ENCODE peak calls at places on chromosomes 12 and 14, in eight cellular contexts. One of them, this sample, is unnamed.

GRCh38 chr12:122979001-122979907 is 1.2 kb upstream of the ARL6IP4 start:
- DNase-seq in B cell: no peak
- DNase-seq in H9: no peak
- DNase-seq in esophagus squamous epithelium: no peak
- DNase-seq in transverse colon: no peak
- DNase-seq in RWPE1: no peak
- DNase-seq in MCF 10A: no peak
- DNase-seq in fibroblast of pulmonary artery: no peak
- DNase-seq in this sample: no peak

GRCh38 chr12:31589582-31589895 is 1.4 kb downstream of the DENND5B start:
- DNase-seq in B cell: peak; percentile 80
- DNase-seq in H9: no peak
- DNase-seq in esophagus squamous epithelium: no peak
- DNase-seq in transverse colon: no peak
- DNase-seq in RWPE1: no peak
- DNase-seq in MCF 10A: no peak
- DNase-seq in fibroblast of pulmonary artery: no peak
- DNase-seq in this sample: no peak

GRCh38 chr12:52067081-52067374 is 2.8 kb upstream of the ATG101 start:
- DNase-seq in B cell: no peak
- DNase-seq in H9: no peak
- DNase-seq in esophagus squamous epithelium: no peak
- DNase-seq in transverse colon: no peak
- DNase-seq in RWPE1: no peak
- DNase-seq in MCF 10A: no peak
- DNase-seq in fibroblast of pulmonary artery: no peak
- DNase-seq in this sample: no peak

GRCh38 chr12:6332459-6332858 is 9.4 kb downstream of the TNFRSF1A start:
- DNase-seq in B cell: no peak
- DNase-seq in H9: no peak
- DNase-seq in esophagus squamous epithelium: no peak
- DNase-seq in transverse colon: no peak
- DNase-seq in RWPE1: peak; percentile 83
- DNase-seq in MCF 10A: peak; percentile 97
- DNase-seq in fibroblast of pulmonary artery: peak; percentile 91
- DNase-seq in this sample: no peak

GRCh38 chr12:63151061-63151897 is at the start of gene AVPR1A:
- DNase-seq in B cell: no peak
- DNase-seq in H9: peak; percentile 40
- DNase-seq in esophagus squamous epithelium: no peak
- DNase-seq in transverse colon: no peak
- DNase-seq in RWPE1: no peak
- DNase-seq in MCF 10A: no peak
- DNase-seq in fibroblast of pulmonary artery: no peak
- DNase-seq in this sample: no peak

GRCh38 chr12:78878866-78879265 is 14.3 kb downstream of the SYT1 start:
- DNase-seq in B cell: no peak
- DNase-seq in H9: no peak
- DNase-seq in esophagus squamous epithelium: no peak
- DNase-seq in transverse colon: no peak
- DNase-seq in RWPE1: no peak
- DNase-seq in MCF 10A: no peak
- DNase-seq in fibroblast of pulmonary artery: no peak
- DNase-seq in this sample: no peak

GRCh38 chr12:21912318-21912717 is 28.9 kb downstream of the ABCC9 start:
- DNase-seq in B cell: no peak
- DNase-seq in H9: no peak
- DNase-seq in esophagus squamous epithelium: no peak
- DNase-seq in transverse colon: no peak
- DNase-seq in RWPE1: peak; percentile 4
- DNase-seq in MCF 10A: peak; percentile 45
- DNase-seq in fibroblast of pulmonary artery: no peak
- DNase-seq in this sample: no peak

GRCh38 chr12:58529897-58530296 is 390.4 kb downstream of the LRIG3 start:
- DNase-seq in B cell: no peak
- DNase-seq in H9: no peak
- DNase-seq in esophagus squamous epithelium: no peak
- DNase-seq in transverse colon: no peak
- DNase-seq in RWPE1: peak; percentile 50
- DNase-seq in MCF 10A: peak; percentile 68
- DNase-seq in fibroblast of pulmonary artery: peak; percentile 95
- DNase-seq in this sample: peak; percentile 88

GRCh38 chr12:99057670-99058069 is 412.6 kb downstream of the APAF1 start:
- DNase-seq in B cell: no peak
- DNase-seq in H9: no peak
- DNase-seq in esophagus squamous epithelium: no peak
- DNase-seq in transverse colon: no peak
- DNase-seq in RWPE1: no peak
- DNase-seq in MCF 10A: no peak
- DNase-seq in fibroblast of pulmonary artery: no peak
- DNase-seq in this sample: no peak

GRCh38 chr14:67285876-67286452 is 44.7 kb downstream of the PALS1 start:
- DNase-seq in B cell: peak; percentile 19
- DNase-seq in H9: no peak
- DNase-seq in esophagus squamous epithelium: no peak
- DNase-seq in transverse colon: no peak
- DNase-seq in RWPE1: peak; percentile 34
- DNase-seq in MCF 10A: peak; percentile 45
- DNase-seq in fibroblast of pulmonary artery: peak; percentile 76
- DNase-seq in this sample: peak; percentile 16

GRCh38 chr12:97716356-97716755 is 253.8 kb downstream of the RMST start:
- DNase-seq in B cell: no peak
- DNase-seq in H9: peak; percentile 40
- DNase-seq in esophagus squamous epithelium: no peak
- DNase-seq in transverse colon: no peak
- DNase-seq in RWPE1: no peak
- DNase-seq in MCF 10A: peak; percentile 27
- DNase-seq in fibroblast of pulmonary artery: peak; percentile 20
- DNase-seq in this sample: no peak

GRCh38 chr12:11834104-11834812 is 184.8 kb downstream of the ETV6 start:
- DNase-seq in B cell: no peak
- DNase-seq in H9: peak; percentile 11
- DNase-seq in esophagus squamous epithelium: no peak
- DNase-seq in transverse colon: no peak
- DNase-seq in RWPE1: no peak
- DNase-seq in MCF 10A: peak; percentile 44
- DNase-seq in fibroblast of pulmonary artery: peak; percentile 56
- DNase-seq in this sample: no peak

GRCh38 chr12:67916266-67916970 is 72.8 kb upstream of the IFNG-AS1 start:
- DNase-seq in B cell: no peak
- DNase-seq in H9: no peak
- DNase-seq in esophagus squamous epithelium: no peak
- DNase-seq in transverse colon: no peak
- DNase-seq in RWPE1: no peak
- DNase-seq in MCF 10A: no peak
- DNase-seq in fibroblast of pulmonary artery: no peak
- DNase-seq in this sample: no peak

DNA sequence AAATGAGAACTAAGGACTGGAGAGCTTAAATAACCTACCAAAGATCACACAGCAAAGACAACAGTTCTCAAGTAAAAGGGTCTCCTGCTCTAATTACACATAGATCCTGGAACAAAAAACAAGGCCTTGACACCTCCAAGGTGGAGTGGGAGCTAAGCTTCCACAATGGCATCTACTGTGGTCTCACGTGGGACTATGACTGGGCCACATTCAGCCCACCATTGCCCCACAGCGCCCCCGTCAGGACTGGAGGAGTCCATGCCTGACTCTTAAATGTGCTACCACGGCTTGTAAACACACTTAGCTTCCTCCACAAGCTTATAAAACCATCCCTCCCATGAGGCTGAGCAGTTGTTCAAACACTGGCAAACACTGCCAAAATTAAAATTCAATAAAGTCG is 88.5 kb downstream of the GCH1 start:
- DNase-seq in B cell: no peak
- DNase-seq in H9: peak; percentile 53
- DNase-seq in esophagus squamous epithelium: no peak
- DNase-seq in transverse colon: no peak
- DNase-seq in RWPE1: no peak
- DNase-seq in MCF 10A: no peak
- DNase-seq in fibroblast of pulmonary artery: no peak
- DNase-seq in this sample: no peak
- TF ChIP-seq CTCF in B cell: no peak
- TF ChIP-seq CTCF in H9: peak; percentile 62
- TF ChIP-seq CTCF in esophagus squamous epithelium: no peak
- TF ChIP-seq CTCF in transverse colon: no peak
- TF ChIP-seq CTCF in RWPE1: no peak
- TF ChIP-seq CTCF in MCF 10A: peak; percentile 25
- TF ChIP-seq CTCF in fibroblast of pulmonary artery: peak; percentile 7
- TF ChIP-seq CTCF in this sample: peak; percentile 6

DNA sequence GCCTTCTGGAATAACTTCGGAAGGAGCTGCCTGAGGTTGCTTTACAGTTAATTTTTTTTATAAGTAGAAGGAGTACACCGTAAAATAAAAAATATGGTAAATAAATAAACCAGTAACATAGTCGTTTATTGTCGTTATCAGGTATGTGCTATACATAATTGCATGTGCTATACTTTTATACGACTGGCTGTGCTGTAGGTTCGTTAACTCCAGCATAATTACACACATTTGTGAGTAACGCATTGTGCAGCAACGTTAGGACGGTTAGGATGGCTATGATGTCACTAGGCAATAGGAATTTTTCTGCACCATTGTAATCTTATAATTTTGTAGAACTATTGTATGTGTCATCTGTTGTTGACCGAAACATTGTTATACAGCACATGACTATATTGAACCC is 8.5 kb downstream of the EXD2 start:
- DNase-seq in B cell: no peak
- DNase-seq in H9: no peak
- DNase-seq in esophagus squamous epithelium: no peak
- DNase-seq in transverse colon: no peak
- DNase-seq in RWPE1: no peak
- DNase-seq in MCF 10A: no peak
- DNase-seq in fibroblast of pulmonary artery: no peak
- DNase-seq in this sample: no peak
- TF ChIP-seq CTCF in B cell: no peak
- TF ChIP-seq CTCF in H9: no peak
- TF ChIP-seq CTCF in esophagus squamous epithelium: no peak
- TF ChIP-seq CTCF in transverse colon: no peak
- TF ChIP-seq CTCF in RWPE1: no peak
- TF ChIP-seq CTCF in MCF 10A: no peak
- TF ChIP-seq CTCF in fibroblast of pulmonary artery: no peak
- TF ChIP-seq CTCF in this sample: no peak

GRCh38 chr12:76081909-76082308 is 2.6 kb downstream of the NAP1L1 start:
- DNase-seq in B cell: no peak
- DNase-seq in H9: no peak
- DNase-seq in esophagus squamous epithelium: no peak
- DNase-seq in transverse colon: no peak
- DNase-seq in RWPE1: no peak
- DNase-seq in MCF 10A: no peak
- DNase-seq in fibroblast of pulmonary artery: no peak
- DNase-seq in this sample: no peak

GRCh38 chr12:76080017-76080728 is 4.3 kb downstream of the NAP1L1 start:
- DNase-seq in B cell: no peak
- DNase-seq in H9: no peak
- DNase-seq in esophagus squamous epithelium: no peak
- DNase-seq in transverse colon: no peak
- DNase-seq in RWPE1: no peak
- DNase-seq in MCF 10A: no peak
- DNase-seq in fibroblast of pulmonary artery: no peak
- DNase-seq in this sample: peak; percentile 20

GRCh38 chr12:76083246-76083735 is 1.2 kb downstream of the NAP1L1 start:
- DNase-seq in B cell: no peak
- DNase-seq in H9: no peak
- DNase-seq in esophagus squamous epithelium: no peak
- DNase-seq in transverse colon: no peak
- DNase-seq in RWPE1: no peak
- DNase-seq in MCF 10A: no peak
- DNase-seq in fibroblast of pulmonary artery: no peak
- DNase-seq in this sample: no peak

GRCh38 chr12:76078748-76079147 is 5.7 kb downstream of the NAP1L1 start:
- DNase-seq in B cell: no peak
- DNase-seq in H9: no peak
- DNase-seq in esophagus squamous epithelium: no peak
- DNase-seq in transverse colon: no peak
- DNase-seq in RWPE1: no peak
- DNase-seq in MCF 10A: no peak
- DNase-seq in fibroblast of pulmonary artery: no peak
- DNase-seq in this sample: no peak

GRCh38 chr12:76080729-76081415 is 3.6 kb downstream of the NAP1L1 start:
- DNase-seq in B cell: no peak
- DNase-seq in H9: no peak
- DNase-seq in esophagus squamous epithelium: no peak
- DNase-seq in transverse colon: no peak
- DNase-seq in RWPE1: no peak
- DNase-seq in MCF 10A: no peak
- DNase-seq in fibroblast of pulmonary artery: no peak
- DNase-seq in this sample: no peak
- TF ChIP-seq CTCF in B cell: peak; percentile 59
- TF ChIP-seq CTCF in H9: peak; percentile 60
- TF ChIP-seq CTCF in esophagus squamous epithelium: no peak
- TF ChIP-seq CTCF in transverse colon: no peak
- TF ChIP-seq CTCF in RWPE1: no peak
- TF ChIP-seq CTCF in MCF 10A: no peak
- TF ChIP-seq CTCF in fibroblast of pulmonary artery: no peak
- TF ChIP-seq CTCF in this sample: peak; percentile 41

DNA sequence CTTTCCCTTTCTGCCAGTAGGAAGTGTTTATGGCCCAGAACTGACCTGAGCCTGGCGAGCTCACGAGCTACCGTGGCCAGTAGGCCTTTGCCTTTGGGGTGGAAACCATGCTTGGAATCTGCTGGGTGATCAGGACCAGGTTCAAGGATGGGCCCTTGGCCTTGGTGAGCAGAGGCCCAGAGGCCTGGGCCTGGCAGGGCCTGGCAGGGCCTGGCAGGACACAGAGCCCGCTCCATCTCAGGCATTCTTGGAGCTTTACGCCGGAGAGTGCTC is 184.8 kb upstream of the RTL1 start:
- DNase-seq in B cell: no peak
- DNase-seq in H9: no peak
- DNase-seq in esophagus squamous epithelium: no peak
- DNase-seq in transverse colon: no peak
- DNase-seq in RWPE1: no peak
- DNase-seq in MCF 10A: no peak
- DNase-seq in fibroblast of pulmonary artery: no peak
- DNase-seq in this sample: no peak
- TF ChIP-seq CTCF in B cell: no peak
- TF ChIP-seq CTCF in H9: no peak
- TF ChIP-seq CTCF in esophagus squamous epithelium: no peak
- TF ChIP-seq CTCF in transverse colon: no peak
- TF ChIP-seq CTCF in RWPE1: no peak
- TF ChIP-seq CTCF in MCF 10A: no peak
- TF ChIP-seq CTCF in fibroblast of pulmonary artery: no peak
- TF ChIP-seq CTCF in this sample: no peak